ENCODE peak calls at places on chromosomes 11 and 22, in ten cellular contexts. L is CD8-positive, alpha-beta T cell; Y is endodermal cell; A is stomach; E is testis; H is SK-N-SH; I is RWPE2; K is neural progenitor cell; X is transverse colon; V is foreskin keratinocyte. R is an unnamed sample.

GRCh38 chr11:88972210-88972609 is 93.6 kb downstream of the GRM5 start:
- DNase-seq in K (no peak), X (no peak), H (no peak), L (no peak), E (no peak), V (no peak), I (no peak), Y (no peak), A (no peak), R (no peak)

GRCh38 chr11:74462631-74463030 is 4.7 kb downstream of the KCNE3 start:
- DNase-seq in E (no peak), K (no peak), X (no peak), I (no peak), V (no peak), L (no peak), H (no peak), Y (peak; percentile 9), A (no peak), R (no peak)

GRCh38 chr11:114440971-114441810 is 1.9 kb downstream of the REXO2 start:
- DNase-seq in H (no peak), Y (no peak), L (no peak), I (no peak), V (no peak), K (no peak), E (no peak), X (no peak), A (no peak), R (no peak)

GRCh38 chr11:117822522-117823033 is 2.0 kb downstream of the FXYD2 start:
- DNase-seq in A (no peak), L (no peak), X (peak; percentile 4), H (no peak), K (no peak), V (no peak), I (peak; percentile 23), Y (peak; percentile 61), E (no peak), R (no peak)

GRCh38 chr11:88799749-88800500 is 265.9 kb downstream of the GRM5 start:
- DNase-seq in X (no peak), Y (no peak), E (no peak), I (no peak), A (no peak), L (no peak), H (no peak), V (no peak), K (no peak), R (no peak)

GRCh38 chr11:11987503-11988022 is 20.9 kb downstream of the DKK3 start:
- DNase-seq in H (no peak), A (peak; percentile 25), Y (peak; percentile 75), L (no peak), K (no peak), I (no peak), X (no peak), V (no peak), E (no peak), R (no peak)

GRCh38 chr22:29641052-29641780 is 37.8 kb downstream of the NF2 start:
- DNase-seq in I (no peak), K (no peak), A (no peak), H (no peak), L (no peak), X (peak; percentile 19), V (no peak), E (no peak), Y (no peak), R (no peak)

GRCh38 chr22:50141891-50142363 is 28.6 kb upstream of the PANX2 start:
- DNase-seq in X (no peak), H (peak; percentile 54), I (no peak), Y (peak; percentile 72), A (no peak), E (no peak), K (peak; percentile 76), L (no peak), V (no peak), R (no peak)

GRCh38 chr11:46917109-46918086 is 952 bp downstream of the LRP4 start:
- DNase-seq in I (no peak), V (no peak), Y (peak; percentile 65), K (peak; percentile 50), X (peak; percentile 14), E (no peak), A (no peak), L (no peak), H (peak; percentile 56), R (no peak)

GRCh38 chr11:46916669-46917108 is 1.7 kb downstream of the LRP4 start:
- DNase-seq in K (peak; percentile 85), E (peak; percentile 65), Y (peak; percentile 88), I (peak; percentile 75), A (peak; percentile 51), X (peak; percentile 62), L (no peak), H (peak; percentile 81), V (peak; percentile 71), R (peak; percentile 78)

GRCh38 chr11:46916251-46916650 is 2.1 kb downstream of the LRP4 start:
- DNase-seq in A (no peak), I (no peak), X (no peak), Y (no peak), V (no peak), E (no peak), H (no peak), K (no peak), L (no peak), R (no peak)

GRCh38 chr11:46918778-46919513 is 596 bp upstream of the LRP4 start:
- DNase-seq in E (no peak), H (no peak), V (no peak), Y (peak; percentile 79), K (peak; percentile 65), A (no peak), I (no peak), L (no peak), X (peak; percentile 15), R (no peak)

GRCh38 chr11:46918087-46918751 is at the start of gene LRP4:
- DNase-seq in L (no peak), I (no peak), H (peak; percentile 95), K (peak; percentile 82), Y (peak; percentile 84), V (no peak), A (peak; percentile 52), X (peak; percentile 69), E (no peak), R (peak; percentile 56)
- H3K27ac ChIP-seq in L (no peak within 1 kb of the TSS), I (peak within 1 kb of the TSS; percentile 56), H (peak within 1 kb of the TSS; percentile 98), K (no peak within 1 kb of the TSS), Y (peak within 1 kb of the TSS; percentile 80), V (peak within 1 kb of the TSS; percentile 16), A (peak within 1 kb of the TSS; percentile 51), X (peak within 1 kb of the TSS; percentile 82), E (no peak within 1 kb of the TSS), R (peak within 1 kb of the TSS; percentile 40)

DNA sequence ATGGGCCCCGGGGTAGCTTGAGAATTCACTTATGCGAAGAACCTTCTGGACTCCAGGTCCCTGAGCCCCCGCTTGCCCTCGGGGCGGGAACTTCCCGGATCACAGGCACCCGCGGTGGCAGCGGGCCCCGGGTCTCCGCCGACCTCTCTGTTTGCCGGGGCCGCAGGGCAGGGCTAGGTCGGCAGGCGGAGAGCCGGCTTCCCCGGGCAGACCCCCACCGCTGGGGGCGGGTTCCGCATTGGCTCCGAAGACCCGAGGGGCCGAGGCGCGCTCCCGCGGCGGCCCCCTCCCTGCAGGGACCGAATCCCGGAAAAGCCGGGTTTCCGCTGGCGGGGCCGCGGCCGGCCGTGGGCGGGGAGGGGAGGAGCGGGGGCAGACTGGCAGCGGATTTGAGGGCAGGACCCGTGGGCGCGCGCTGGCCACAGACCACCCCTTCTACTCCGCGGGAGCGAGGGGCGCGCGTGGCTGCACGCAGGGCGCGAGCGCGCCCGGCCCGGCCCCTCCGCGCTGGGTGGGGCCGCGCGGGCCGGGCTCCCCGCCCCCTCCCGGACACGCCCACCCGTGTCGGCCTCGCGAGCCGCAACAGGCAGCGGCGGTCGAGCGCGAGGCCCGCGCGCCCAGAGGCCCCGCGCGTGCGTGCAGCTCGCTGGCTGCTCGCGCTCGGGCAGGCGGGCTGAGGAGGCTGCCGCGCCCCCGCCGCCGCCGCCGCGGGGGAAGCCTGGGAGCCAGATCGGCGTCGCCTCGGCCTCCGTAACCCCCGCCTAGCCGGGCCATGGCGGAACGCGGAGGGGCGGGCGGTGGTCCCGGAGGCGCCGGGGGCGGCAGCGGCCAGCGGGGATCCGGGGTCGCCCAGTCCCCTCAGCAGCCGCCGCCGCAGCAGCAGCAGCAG is at the start of gene PACS1:
- DNase-seq in V (no peak), L (peak; percentile 69), K (peak; percentile 84), I (no peak), Y (peak; percentile 90), A (peak; percentile 76), E (peak; percentile 84), X (peak; percentile 76), H (peak; percentile 94), R (peak; percentile 72)
- TF ChIP-seq CTCF in V (no peak), L (no peak), K (no peak), I (no peak), Y (no peak), A (no peak), E (no peak), X (no peak), H (no peak), R (no peak)

GRCh38 chr11:73323464-73323863 is 15.4 kb downstream of the ARHGEF17 start:
- DNase-seq in K (peak; percentile 82), Y (peak; percentile 89), E (peak; percentile 87), H (peak; percentile 54), V (no peak), I (no peak), L (no peak), A (peak; percentile 47), X (peak; percentile 64), R (peak; percentile 61)

GRCh38 chr11:73320786-73321325 is 12.8 kb downstream of the ARHGEF17 start:
- DNase-seq in X (no peak), V (peak; percentile 21), A (no peak), K (no peak), E (no peak), H (no peak), L (no peak), Y (no peak), I (no peak), R (no peak)

GRCh38 chr11:73322986-73323306 is 14.9 kb downstream of the ARHGEF17 start:
- DNase-seq in A (no peak), X (no peak), E (no peak), I (no peak), L (no peak), Y (no peak), K (no peak), H (no peak), V (no peak), R (no peak)

GRCh38 chr11:73321342-73322110 is 13.4 kb downstream of the ARHGEF17 start:
- DNase-seq in V (no peak), X (no peak), E (no peak), L (no peak), H (peak; percentile 89), I (no peak), A (no peak), K (no peak), Y (no peak), R (peak; percentile 36)

DNA sequence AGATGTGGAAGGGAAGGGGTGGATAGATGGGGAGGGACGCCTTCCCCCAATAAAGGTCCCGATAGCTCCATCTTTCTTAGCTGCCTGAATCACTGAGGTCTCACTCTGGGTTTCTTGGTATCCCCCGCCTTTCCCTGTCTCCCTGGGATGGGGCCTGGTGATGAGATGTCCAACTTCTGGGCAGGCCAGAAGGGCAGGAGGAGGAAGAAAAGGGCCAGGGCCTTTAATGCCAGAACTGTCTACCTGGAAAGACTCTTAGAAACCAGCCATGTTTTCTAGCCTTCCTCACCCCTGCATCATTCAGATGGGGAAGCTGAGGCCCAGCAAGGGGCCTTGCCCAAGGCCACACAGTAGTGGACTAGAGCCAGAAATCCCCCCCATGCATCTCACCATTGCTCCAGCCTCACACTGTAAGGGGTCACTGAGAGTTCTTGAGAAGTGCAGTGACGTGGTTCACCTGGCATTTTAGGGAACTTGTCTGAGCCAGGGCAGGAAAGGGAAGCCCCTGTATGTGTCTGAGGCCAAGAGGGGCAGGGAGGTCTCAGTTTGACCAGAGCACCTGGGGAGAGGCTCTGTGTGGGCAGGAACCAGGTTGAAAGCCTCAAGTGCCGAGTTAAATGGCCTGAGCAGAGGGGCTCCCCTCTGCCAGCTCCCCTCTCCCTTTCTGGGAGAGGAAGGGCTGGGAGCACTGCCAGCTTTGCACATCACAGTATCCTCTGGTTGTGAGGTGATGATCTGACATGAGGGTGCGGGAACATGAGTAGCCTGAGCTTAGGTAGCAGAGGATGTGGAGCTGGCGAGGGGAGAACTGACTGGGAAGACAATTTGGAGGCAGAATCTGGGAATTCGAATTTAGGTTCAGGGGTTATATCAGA is 14.3 kb downstream of the ARHGEF17 start:
- DNase-seq in E (no peak), K (no peak), A (no peak), X (no peak), H (no peak), L (no peak), Y (no peak), V (no peak), I (no peak), R (no peak)
- H3K4me1 ChIP-seq in E (peaks cover 73% of the 10 kb centered on the region), K (peaks cover 53% of the 10 kb centered on the region), A (peaks cover 100% of the 10 kb centered on the region), X (peaks cover 68% of the 10 kb centered on the region), H (peaks cover 78% of the 10 kb centered on the region), L (peaks cover 11% of the 10 kb centered on the region), Y (no peaks in the 10 kb centered on the region), V (no peaks in the 10 kb centered on the region), I (peaks cover 16% of the 10 kb centered on the region), R (peaks cover 39% of the 10 kb centered on the region)

GRCh38 chr11:46364056-46364455 is 16.8 kb downstream of the DGKZ start:
- DNase-seq in I (no peak), L (no peak), V (no peak), E (no peak), K (no peak), H (no peak), X (no peak), A (no peak), Y (no peak), R (no peak)
- H3K27ac ChIP-seq in I (peak overlapping the region; percentile 59), L (no peak overlapping the region), V (no peak overlapping the region), E (no peak overlapping the region), K (no peak overlapping the region), H (peak overlapping the region; percentile 91), X (no peak overlapping the region), A (peak overlapping the region; percentile 69), Y (no peak overlapping the region), R (peak overlapping the region; percentile 90)